ENCODE peak calls at places on chromosomes 2 and 18, in seven cellular contexts. One of them, this sample, is unnamed.
A peak's percentile ranks its signal among the peaks of the same experiment; 100 is the strongest.

GRCh38 chr18:61609131-61609530 is 275.9 kb downstream of the CDH20 start:
- DNase-seq in MM.1S: no peak
- DNase-seq in neural progenitor cell: no peak
- DNase-seq in PC-3: no peak
- DNase-seq in GM23248: peak; percentile 47
- DNase-seq in HCT116: no peak
- DNase-seq in hepatocyte: no peak
- DNase-seq in this sample: no peak

GRCh38 chr2:208134928-208135586 is 5.4 kb upstream of the CRYGC start:
- DNase-seq in MM.1S: peak; percentile 32
- DNase-seq in neural progenitor cell: peak; percentile 16
- DNase-seq in PC-3: peak; percentile 53
- DNase-seq in GM23248: no peak
- DNase-seq in HCT116: no peak
- DNase-seq in hepatocyte: peak; percentile 39
- DNase-seq in this sample: no peak

GRCh38 chr2:191557841-191558240 is 120.1 kb upstream of the NABP1 start:
- DNase-seq in MM.1S: no peak
- DNase-seq in neural progenitor cell: no peak
- DNase-seq in PC-3: no peak
- DNase-seq in GM23248: no peak
- DNase-seq in HCT116: no peak
- DNase-seq in hepatocyte: no peak
- DNase-seq in this sample: no peak

GRCh38 chr2:143284087-143284675 is 155.0 kb downstream of the ARHGAP15 start:
- DNase-seq in MM.1S: peak; percentile 51
- DNase-seq in neural progenitor cell: peak; percentile 75
- DNase-seq in PC-3: peak; percentile 63
- DNase-seq in GM23248: peak; percentile 65
- DNase-seq in HCT116: peak; percentile 47
- DNase-seq in hepatocyte: peak; percentile 68
- DNase-seq in this sample: peak; percentile 78

GRCh38 chr2:121155502-121156056 is 129.4 kb downstream of the TFCP2L1 start:
- DNase-seq in MM.1S: no peak
- DNase-seq in neural progenitor cell: no peak
- DNase-seq in PC-3: peak; percentile 7
- DNase-seq in GM23248: no peak
- DNase-seq in HCT116: no peak
- DNase-seq in hepatocyte: peak; percentile 41
- DNase-seq in this sample: no peak

GRCh38 chr18:37582306-37582705 is 16.7 kb upstream of the CELF4 start:
- DNase-seq in MM.1S: no peak
- DNase-seq in neural progenitor cell: no peak
- DNase-seq in PC-3: no peak
- DNase-seq in GM23248: no peak
- DNase-seq in HCT116: no peak
- DNase-seq in hepatocyte: no peak
- DNase-seq in this sample: no peak

GRCh38 chr2:190748966-190749365 is 100.1 kb downstream of the NAB1 start:
- DNase-seq in MM.1S: no peak
- DNase-seq in neural progenitor cell: peak; percentile 45
- DNase-seq in PC-3: no peak
- DNase-seq in GM23248: no peak
- DNase-seq in HCT116: no peak
- DNase-seq in hepatocyte: no peak
- DNase-seq in this sample: no peak

GRCh38 chr2:182077451-182078142 is 91.9 kb downstream of the PPP1R1C start:
- DNase-seq in MM.1S: peak; percentile 81
- DNase-seq in neural progenitor cell: peak; percentile 75
- DNase-seq in PC-3: peak; percentile 95
- DNase-seq in GM23248: peak; percentile 88
- DNase-seq in HCT116: peak; percentile 81
- DNase-seq in hepatocyte: peak; percentile 87
- DNase-seq in this sample: peak; percentile 83

GRCh38 chr18:54928236-54928635 is 31.0 kb downstream of the CCDC68 start:
- DNase-seq in MM.1S: no peak
- DNase-seq in neural progenitor cell: no peak
- DNase-seq in PC-3: no peak
- DNase-seq in GM23248: no peak
- DNase-seq in HCT116: no peak
- DNase-seq in hepatocyte: no peak
- DNase-seq in this sample: no peak

GRCh38 chr2:173590278-173590811 is 235.7 kb downstream of the CDCA7 start:
- DNase-seq in MM.1S: no peak
- DNase-seq in neural progenitor cell: no peak
- DNase-seq in PC-3: peak; percentile 98
- DNase-seq in GM23248: peak; percentile 96
- DNase-seq in HCT116: peak; percentile 96
- DNase-seq in hepatocyte: peak; percentile 37
- DNase-seq in this sample: no peak

GRCh38 chr2:44392338-44392943 is 30.7 kb downstream of the CAMKMT start:
- DNase-seq in MM.1S: peak; percentile 55
- DNase-seq in neural progenitor cell: peak; percentile 71
- DNase-seq in PC-3: peak; percentile 73
- DNase-seq in GM23248: peak; percentile 68
- DNase-seq in HCT116: peak; percentile 6
- DNase-seq in hepatocyte: peak; percentile 65
- DNase-seq in this sample: peak; percentile 77

GRCh38 chr2:112185131-112185530 is 46.9 kb downstream of the FBLN7 start:
- DNase-seq in MM.1S: no peak
- DNase-seq in neural progenitor cell: no peak
- DNase-seq in PC-3: no peak
- DNase-seq in GM23248: no peak
- DNase-seq in HCT116: no peak
- DNase-seq in hepatocyte: no peak
- DNase-seq in this sample: no peak

GRCh38 chr2:112183327-112184025 is 45.3 kb downstream of the FBLN7 start:
- DNase-seq in MM.1S: no peak
- DNase-seq in neural progenitor cell: no peak
- DNase-seq in PC-3: no peak
- DNase-seq in GM23248: no peak
- DNase-seq in HCT116: no peak
- DNase-seq in hepatocyte: no peak
- DNase-seq in this sample: no peak

GRCh38 chr2:112184121-112184520 is 45.9 kb downstream of the FBLN7 start:
- DNase-seq in MM.1S: no peak
- DNase-seq in neural progenitor cell: no peak
- DNase-seq in PC-3: no peak
- DNase-seq in GM23248: no peak
- DNase-seq in HCT116: no peak
- DNase-seq in hepatocyte: no peak
- DNase-seq in this sample: no peak

GRCh38 chr2:112182581-112183034 is 44.4 kb downstream of the FBLN7 start:
- DNase-seq in MM.1S: no peak
- DNase-seq in neural progenitor cell: peak; percentile 40
- DNase-seq in PC-3: no peak
- DNase-seq in GM23248: no peak
- DNase-seq in HCT116: no peak
- DNase-seq in hepatocyte: no peak
- DNase-seq in this sample: no peak

GRCh38 chr2:112181571-112182290 is 43.5 kb downstream of the FBLN7 start:
- DNase-seq in MM.1S: no peak
- DNase-seq in neural progenitor cell: no peak
- DNase-seq in PC-3: no peak
- DNase-seq in GM23248: no peak
- DNase-seq in HCT116: no peak
- DNase-seq in hepatocyte: peak; percentile 28
- DNase-seq in this sample: peak; percentile 77
- TF ChIP-seq EZH2phosphoT487 in MM.1S: no peak
- TF ChIP-seq EZH2phosphoT487 in neural progenitor cell: no peak
- TF ChIP-seq EZH2phosphoT487 in PC-3: no peak
- TF ChIP-seq EZH2phosphoT487 in GM23248: no peak
- TF ChIP-seq EZH2phosphoT487 in HCT116: no peak
- TF ChIP-seq EZH2phosphoT487 in hepatocyte: no peak
- TF ChIP-seq EZH2phosphoT487 in this sample: no peak

GRCh38 chr2:176159678-176160250 is 2.7 kb downstream of the HOXD3 start:
- DNase-seq in MM.1S: no peak
- DNase-seq in neural progenitor cell: peak; percentile 35
- DNase-seq in PC-3: no peak
- DNase-seq in GM23248: no peak
- DNase-seq in HCT116: no peak
- DNase-seq in hepatocyte: no peak
- DNase-seq in this sample: peak; percentile 53
- TF ChIP-seq EZH2 in MM.1S: no peak
- TF ChIP-seq EZH2 in neural progenitor cell: peak; percentile 95
- TF ChIP-seq EZH2 in PC-3: no peak
- TF ChIP-seq EZH2 in GM23248: no peak
- TF ChIP-seq EZH2 in HCT116: no peak
- TF ChIP-seq EZH2 in hepatocyte: peak; percentile 72
- TF ChIP-seq EZH2 in this sample: peak; percentile 90

GRCh38 chr2:240238786-240239185 is 98.3 kb upstream of the OTOS start:
- DNase-seq in MM.1S: no peak
- DNase-seq in neural progenitor cell: no peak
- DNase-seq in PC-3: no peak
- DNase-seq in GM23248: no peak
- DNase-seq in HCT116: no peak
- DNase-seq in hepatocyte: no peak
- DNase-seq in this sample: no peak

GRCh38 chr2:240238201-240238600 is 97.7 kb upstream of the OTOS start:
- DNase-seq in MM.1S: no peak
- DNase-seq in neural progenitor cell: no peak
- DNase-seq in PC-3: no peak
- DNase-seq in GM23248: peak; percentile 33
- DNase-seq in HCT116: no peak
- DNase-seq in hepatocyte: no peak
- DNase-seq in this sample: no peak

GRCh38 chr2:240240017-240240416 is 99.6 kb upstream of the OTOS start:
- DNase-seq in MM.1S: no peak
- DNase-seq in neural progenitor cell: no peak
- DNase-seq in PC-3: no peak
- DNase-seq in GM23248: no peak
- DNase-seq in HCT116: no peak
- DNase-seq in hepatocyte: no peak
- DNase-seq in this sample: no peak

GRCh38 chr2:240240781-240241180 is 100.3 kb upstream of the OTOS start:
- DNase-seq in MM.1S: no peak
- DNase-seq in neural progenitor cell: no peak
- DNase-seq in PC-3: no peak
- DNase-seq in GM23248: no peak
- DNase-seq in HCT116: no peak
- DNase-seq in hepatocyte: no peak
- DNase-seq in this sample: no peak

GRCh38 chr2:240239325-240239724 is 98.9 kb upstream of the OTOS start:
- DNase-seq in MM.1S: no peak
- DNase-seq in neural progenitor cell: no peak
- DNase-seq in PC-3: no peak
- DNase-seq in GM23248: no peak
- DNase-seq in HCT116: no peak
- DNase-seq in hepatocyte: no peak
- DNase-seq in this sample: no peak
- TF ChIP-seq EZH2phosphoT487 in MM.1S: no peak
- TF ChIP-seq EZH2phosphoT487 in neural progenitor cell: no peak
- TF ChIP-seq EZH2phosphoT487 in PC-3: no peak
- TF ChIP-seq EZH2phosphoT487 in GM23248: no peak
- TF ChIP-seq EZH2phosphoT487 in HCT116: no peak
- TF ChIP-seq EZH2phosphoT487 in hepatocyte: no peak
- TF ChIP-seq EZH2phosphoT487 in this sample: no peak

GRCh38 chr2:6794484-6794883 is 71.2 kb downstream of the CMPK2 start:
- DNase-seq in MM.1S: no peak
- DNase-seq in neural progenitor cell: no peak
- DNase-seq in PC-3: no peak
- DNase-seq in GM23248: no peak
- DNase-seq in HCT116: no peak
- DNase-seq in hepatocyte: no peak
- DNase-seq in this sample: no peak
- TF ChIP-seq EZH2 in MM.1S: no peak
- TF ChIP-seq EZH2 in neural progenitor cell: no peak
- TF ChIP-seq EZH2 in PC-3: no peak
- TF ChIP-seq EZH2 in GM23248: no peak
- TF ChIP-seq EZH2 in HCT116: no peak
- TF ChIP-seq EZH2 in hepatocyte: no peak
- TF ChIP-seq EZH2 in this sample: no peak

DNA sequence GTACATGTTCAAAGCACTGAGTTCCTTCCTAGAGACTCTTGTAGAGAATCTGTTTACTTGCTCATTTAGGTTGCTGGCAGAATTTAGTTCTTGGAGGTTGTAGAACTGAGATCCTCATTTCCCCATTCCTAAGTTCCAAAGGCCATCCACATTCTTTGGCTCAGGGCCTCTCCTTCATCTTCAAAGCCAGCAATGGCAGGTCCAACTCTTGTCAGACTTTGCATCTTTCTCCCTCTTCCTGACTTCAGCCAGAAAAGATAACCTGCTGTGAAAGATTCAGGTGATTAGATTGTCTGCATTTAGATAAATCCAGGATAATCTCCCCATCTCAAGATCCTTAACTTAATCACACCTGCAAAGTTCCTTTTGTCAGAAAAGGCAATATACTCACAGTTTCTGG is 51.1 kb downstream of the SOCS6 start:
- DNase-seq in MM.1S: no peak
- DNase-seq in neural progenitor cell: no peak
- DNase-seq in PC-3: no peak
- DNase-seq in GM23248: no peak
- DNase-seq in HCT116: no peak
- DNase-seq in hepatocyte: no peak
- DNase-seq in this sample: no peak
- TF ChIP-seq EZH2phosphoT487 in MM.1S: no peak
- TF ChIP-seq EZH2phosphoT487 in neural progenitor cell: no peak
- TF ChIP-seq EZH2phosphoT487 in PC-3: no peak
- TF ChIP-seq EZH2phosphoT487 in GM23248: no peak
- TF ChIP-seq EZH2phosphoT487 in HCT116: no peak
- TF ChIP-seq EZH2phosphoT487 in hepatocyte: no peak
- TF ChIP-seq EZH2phosphoT487 in this sample: no peak

This sample was measured in GM23338.